ENCODE peak calls at places on chromosomes 12 and 14, in seven cellular contexts. E is SK-N-SH, T is H1, F is HepG2, U is K562, Q is HCT116, O is GM12878. J is an unnamed sample.

GRCh38 chr14:73457935-73458218 is 469 bp downstream of the NUMB start:
- DNase-seq in E (peak; percentile 47), T (no peak), F (no peak), U (no peak), Q (no peak), O (no peak), J (no peak)

GRCh38 chr12:121196902-121197301 is 13.0 kb upstream of the P2RX4 start:
- DNase-seq in E (no peak), T (no peak), F (no peak), U (no peak), Q (no peak), O (no peak), J (no peak)

GRCh38 chr14:88129306-88130056 is 124.5 kb downstream of the GPR65 start:
- DNase-seq in E (no peak), T (no peak), F (no peak), U (no peak), Q (no peak), O (no peak), J (peak; percentile 31)

GRCh38 chr12:106020736-106021135 is 118.0 kb downstream of the NUAK1 start:
- DNase-seq in E (no peak), T (no peak), F (no peak), U (no peak), Q (no peak), O (no peak), J (no peak)

GRCh38 chr14:72094844-72095582 is 162.8 kb downstream of the RGS6 start:
- DNase-seq in E (no peak), T (no peak), F (no peak), U (no peak), Q (no peak), O (peak; percentile 48), J (no peak)

GRCh38 chr12:82461851-82462250 is 103.5 kb downstream of the METTL25 start:
- DNase-seq in E (no peak), T (no peak), F (no peak), U (no peak), Q (no peak), O (no peak), J (no peak)

GRCh38 chr12:120103371-120103770 is 13.2 kb downstream of the RAB35 start:
- DNase-seq in E (no peak), T (no peak), F (no peak), U (no peak), Q (no peak), O (no peak), J (no peak)

GRCh38 chr14:92949496-92950192 is 26.7 kb downstream of the CHGA start:
- DNase-seq in E (no peak), T (no peak), F (no peak), U (no peak), Q (no peak), O (no peak), J (no peak)

GRCh38 chr12:30806989-30807694 is 52.4 kb upstream of the CAPRIN2 start:
- DNase-seq in E (peak; percentile 61), T (peak; percentile 55), F (peak; percentile 54), U (peak; percentile 30), Q (peak; percentile 51), O (peak; percentile 21), J (peak; percentile 46)

GRCh38 chr12:131388164-131388795 is 322.6 kb upstream of the SFSWAP start:
- DNase-seq in E (peak; percentile 68), T (no peak), F (no peak), U (no peak), Q (no peak), O (no peak), J (no peak)

GRCh38 chr14:64293976-64294671 is at the start of gene ESR2:
- DNase-seq in E (peak; percentile 78), T (peak; percentile 73), F (no peak), U (peak; percentile 10), Q (no peak), O (no peak), J (peak; percentile 49)

GRCh38 chr12:108004368-108004767 is 124.7 kb upstream of the WSCD2 start:
- DNase-seq in E (no peak), T (no peak), F (no peak), U (no peak), Q (no peak), O (no peak), J (peak; percentile 9)

GRCh38 chr12:51721281-51721940 is 127.1 kb downstream of the FIGNL2 start:
- DNase-seq in E (peak; percentile 87), T (peak; percentile 87), F (no peak), U (no peak), Q (no peak), O (no peak), J (no peak)

GRCh38 chr14:65360144-65360784 is 52.3 kb upstream of the FUT8 start:
- DNase-seq in E (peak; percentile 54), T (no peak), F (no peak), U (no peak), Q (no peak), O (no peak), J (no peak)

DNA sequence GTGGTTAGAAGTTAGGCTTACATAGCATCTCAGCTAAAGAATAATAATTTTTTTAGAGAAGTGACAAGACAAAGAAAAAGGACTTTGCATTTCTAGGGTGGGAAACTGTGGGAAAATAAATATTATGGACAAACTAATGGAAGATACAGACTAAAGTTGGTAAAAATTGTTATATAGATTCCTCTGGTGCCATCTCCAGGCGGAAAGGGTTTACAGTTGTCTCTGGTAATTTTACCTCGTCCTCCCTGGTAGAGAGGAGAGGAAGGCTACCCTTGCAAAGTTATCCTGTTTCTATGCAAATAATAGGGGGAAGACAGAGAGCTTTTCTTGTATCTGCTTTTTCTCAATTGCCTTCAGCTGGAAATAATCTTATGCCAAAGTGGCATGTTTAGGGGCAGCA is 5.2 kb downstream of the OR11G2 start:
- DNase-seq in E (no peak), T (no peak), F (no peak), U (no peak), Q (no peak), O (no peak), J (no peak)
- TF ChIP-seq JUND in E (no peak), T (no peak), F (no peak), U (no peak), Q (no peak), O (no peak), J (no peak)

DNA sequence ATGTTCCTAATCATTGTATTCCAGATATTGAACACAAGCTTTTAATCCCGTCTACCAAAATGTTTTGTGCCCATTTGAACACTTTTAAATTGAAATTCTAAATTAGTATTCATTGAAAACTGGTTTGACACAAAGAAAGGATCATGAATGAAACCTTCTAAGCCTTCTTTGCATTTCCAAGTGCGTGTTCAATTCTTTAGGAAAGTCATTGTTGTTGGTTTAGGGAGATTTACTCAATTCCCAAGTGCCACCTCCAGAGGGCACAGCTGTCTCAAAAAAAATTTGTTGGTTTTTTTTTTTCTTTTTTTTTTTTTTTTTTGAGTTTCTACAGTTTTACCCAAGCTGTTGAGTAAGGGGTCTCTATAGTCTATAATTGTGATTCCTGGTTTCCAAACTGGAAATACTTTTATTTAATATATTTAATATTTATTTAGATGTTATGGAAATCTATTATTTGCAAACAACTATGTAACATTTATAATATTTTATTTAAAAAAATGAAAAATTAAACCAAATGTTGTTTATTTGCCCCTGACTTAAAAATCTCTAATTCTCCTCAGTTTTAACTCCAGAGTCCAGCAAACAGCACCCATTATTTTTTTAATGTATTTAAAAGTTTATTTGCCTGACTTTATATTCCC is 79.9 kb downstream of the NEDD1 start:
- DNase-seq in E (peak; percentile 64), T (no peak), F (peak; percentile 27), U (peak; percentile 16), Q (peak; percentile 27), O (no peak), J (peak; percentile 33)
- TF ChIP-seq JUND in E (no peak), T (no peak), F (no peak), U (no peak), Q (no peak), O (no peak), J (no peak)

GRCh38 chr14:38209572-38210159 is 2.0 kb downstream of the SSTR1 start:
- DNase-seq in E (no peak), T (no peak), F (no peak), U (no peak), Q (no peak), O (no peak), J (no peak)

GRCh38 chr14:38211258-38211735 is 3.6 kb downstream of the SSTR1 start:
- DNase-seq in E (no peak), T (peak; percentile 70), F (no peak), U (no peak), Q (no peak), O (no peak), J (no peak)

GRCh38 chr14:38208825-38209562 is 1.3 kb downstream of the SSTR1 start:
- DNase-seq in E (no peak), T (peak; percentile 79), F (peak; percentile 33), U (no peak), Q (no peak), O (no peak), J (no peak)

GRCh38 chr14:38210168-38210567 is 2.5 kb downstream of the SSTR1 start:
- DNase-seq in E (no peak), T (no peak), F (no peak), U (no peak), Q (no peak), O (no peak), J (no peak)

DNA sequence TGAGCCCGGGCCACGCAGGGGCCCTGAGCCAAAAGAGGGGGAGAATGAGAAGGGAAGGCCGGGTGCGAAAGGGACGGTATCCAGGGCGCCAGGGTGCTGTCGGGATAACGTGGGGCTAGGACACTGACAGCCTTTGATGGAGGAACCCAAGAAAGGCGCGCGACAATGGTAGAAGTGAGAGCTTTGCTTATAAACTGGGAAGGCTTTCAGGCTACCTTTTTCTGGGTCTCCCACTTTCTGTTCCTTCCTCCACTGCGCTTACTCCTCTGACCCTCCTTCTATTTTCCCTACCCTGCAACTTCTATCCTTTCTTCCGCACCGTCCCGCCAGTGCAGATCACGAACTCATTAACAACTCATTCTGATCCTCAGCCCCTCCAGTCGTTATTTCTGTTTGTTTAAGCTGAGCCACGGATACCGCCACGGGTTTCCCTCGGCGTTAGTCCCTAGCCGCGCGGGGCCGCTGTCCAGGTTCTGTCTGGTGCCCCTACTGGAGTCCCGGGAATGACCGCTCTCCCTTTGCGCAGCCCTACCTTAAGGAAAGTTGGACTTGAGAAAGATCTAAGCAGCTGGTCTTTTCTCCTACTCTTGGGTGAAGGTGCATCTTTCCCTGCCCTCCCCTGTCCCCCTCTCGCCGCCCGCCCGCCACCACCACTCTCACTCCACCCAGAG is 3.0 kb downstream of the SSTR1 start:
- DNase-seq in E (no peak), T (no peak), F (no peak), U (no peak), Q (no peak), O (no peak), J (no peak)
- TF ChIP-seq JUND in E (no peak), T (no peak), F (no peak), U (no peak), Q (no peak), O (no peak), J (no peak)

DNA sequence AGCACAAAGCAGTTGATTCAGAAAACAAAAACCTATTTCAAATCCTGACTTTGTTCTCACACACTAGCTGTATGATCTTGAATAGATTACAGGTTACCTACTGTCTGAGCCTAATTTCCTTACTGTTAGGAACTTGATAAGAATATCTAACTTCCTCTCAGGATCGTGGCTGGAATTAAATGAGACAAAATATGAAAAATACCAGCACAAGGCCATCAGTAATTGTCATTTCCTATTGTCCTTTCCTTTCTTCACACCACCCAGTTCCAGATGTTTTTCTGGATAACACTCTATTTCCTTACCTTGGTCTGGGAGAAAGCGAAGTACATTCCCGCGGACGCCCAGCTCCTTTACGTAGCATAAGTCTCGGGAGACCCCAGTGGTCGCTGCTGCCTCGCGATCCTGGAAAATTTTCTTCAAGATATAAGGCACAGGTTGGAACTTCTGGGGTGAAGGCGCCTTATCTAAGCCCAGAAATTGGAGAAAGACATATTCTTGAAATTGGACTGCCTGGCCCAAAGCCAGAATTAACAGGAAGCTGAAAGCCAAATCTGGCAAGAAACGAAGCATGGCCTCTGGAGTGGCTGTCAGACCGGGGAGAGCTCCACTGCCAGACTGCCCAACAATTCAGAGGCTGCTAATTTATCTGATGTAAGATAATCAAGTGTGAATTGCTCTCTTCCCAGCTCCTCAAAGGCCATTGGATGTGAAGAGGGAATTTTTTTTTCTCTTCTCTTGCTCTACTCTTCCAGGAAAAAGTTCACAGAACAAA is at the start of gene GDF3:
- DNase-seq in E (no peak), T (no peak), F (no peak), U (no peak), Q (no peak), O (no peak), J (no peak)
- TF ChIP-seq JUND in E (no peak), T (no peak), F (no peak), U (no peak), Q (no peak), O (no peak), J (no peak)

J was measured in T47D.